ENCODE peak calls at places on chromosomes 7 and 10, in eight cellular contexts. One of them, this sample, is unnamed.

GRCh38 chr10:43238462-43238861 is 28.4 kb downstream of the RASGEF1A start:
- DNase-seq in CD8-positive, alpha-beta T cell: no peak
- DNase-seq in astrocyte: no peak
- DNase-seq in breast epithelium: no peak
- DNase-seq in MM.1S: no peak
- DNase-seq in hepatocyte: no peak
- DNase-seq in cardiac muscle cell: no peak
- DNase-seq in A549: no peak
- DNase-seq in this sample: no peak

GRCh38 chr10:23927926-23928325 is 281.0 kb upstream of the KIAA1217 start:
- DNase-seq in CD8-positive, alpha-beta T cell: no peak
- DNase-seq in astrocyte: no peak
- DNase-seq in breast epithelium: no peak
- DNase-seq in MM.1S: no peak
- DNase-seq in hepatocyte: no peak
- DNase-seq in cardiac muscle cell: no peak
- DNase-seq in A549: no peak
- DNase-seq in this sample: no peak

GRCh38 chr7:7970620-7971307 is 2.2 kb downstream of the GLCCI1 start:
- DNase-seq in CD8-positive, alpha-beta T cell: no peak
- DNase-seq in astrocyte: peak; percentile 18
- DNase-seq in breast epithelium: no peak
- DNase-seq in MM.1S: peak; percentile 28
- DNase-seq in hepatocyte: no peak
- DNase-seq in cardiac muscle cell: no peak
- DNase-seq in A549: no peak
- DNase-seq in this sample: no peak

GRCh38 chr10:65294329-65294728 is 1631.5 kb upstream of the LRRTM3 start:
- DNase-seq in CD8-positive, alpha-beta T cell: no peak
- DNase-seq in astrocyte: peak; percentile 20
- DNase-seq in breast epithelium: no peak
- DNase-seq in MM.1S: no peak
- DNase-seq in hepatocyte: peak; percentile 23
- DNase-seq in cardiac muscle cell: no peak
- DNase-seq in A549: no peak
- DNase-seq in this sample: no peak

GRCh38 chr7:16684935-16685334 is 39.0 kb downstream of the BZW2 start:
- DNase-seq in CD8-positive, alpha-beta T cell: no peak
- DNase-seq in astrocyte: no peak
- DNase-seq in breast epithelium: no peak
- DNase-seq in MM.1S: no peak
- DNase-seq in hepatocyte: no peak
- DNase-seq in cardiac muscle cell: no peak
- DNase-seq in A549: no peak
- DNase-seq in this sample: no peak

GRCh38 chr7:37448057-37448636 is 517 bp downstream of the ELMO1 start:
- DNase-seq in CD8-positive, alpha-beta T cell: no peak
- DNase-seq in astrocyte: no peak
- DNase-seq in breast epithelium: no peak
- DNase-seq in MM.1S: peak; percentile 26
- DNase-seq in hepatocyte: no peak
- DNase-seq in cardiac muscle cell: peak; percentile 55
- DNase-seq in A549: no peak
- DNase-seq in this sample: peak; percentile 11

GRCh38 chr10:100427374-100427773 is 35.4 kb upstream of the WNT8B start:
- DNase-seq in CD8-positive, alpha-beta T cell: no peak
- DNase-seq in astrocyte: no peak
- DNase-seq in breast epithelium: no peak
- DNase-seq in MM.1S: no peak
- DNase-seq in hepatocyte: no peak
- DNase-seq in cardiac muscle cell: no peak
- DNase-seq in A549: no peak
- DNase-seq in this sample: no peak

GRCh38 chr7:50202052-50202555 is 102.4 kb upstream of the IKZF1 start:
- DNase-seq in CD8-positive, alpha-beta T cell: no peak
- DNase-seq in astrocyte: no peak
- DNase-seq in breast epithelium: no peak
- DNase-seq in MM.1S: no peak
- DNase-seq in hepatocyte: no peak
- DNase-seq in cardiac muscle cell: no peak
- DNase-seq in A549: no peak
- DNase-seq in this sample: no peak

GRCh38 chr10:128062837-128063563 is 63.2 kb downstream of the MKI67 start:
- DNase-seq in CD8-positive, alpha-beta T cell: peak; percentile 42
- DNase-seq in astrocyte: no peak
- DNase-seq in breast epithelium: no peak
- DNase-seq in MM.1S: peak; percentile 67
- DNase-seq in hepatocyte: no peak
- DNase-seq in cardiac muscle cell: no peak
- DNase-seq in A549: no peak
- DNase-seq in this sample: no peak

GRCh38 chr7:152869041-152869676 is 109.6 kb downstream of the ACTR3B start:
- DNase-seq in CD8-positive, alpha-beta T cell: no peak
- DNase-seq in astrocyte: no peak
- DNase-seq in breast epithelium: no peak
- DNase-seq in MM.1S: no peak
- DNase-seq in hepatocyte: no peak
- DNase-seq in cardiac muscle cell: no peak
- DNase-seq in A549: no peak
- DNase-seq in this sample: no peak

GRCh38 chr7:2546776-2547586 is 8.3 kb downstream of the BRAT1 start:
- DNase-seq in CD8-positive, alpha-beta T cell: no peak
- DNase-seq in astrocyte: no peak
- DNase-seq in breast epithelium: no peak
- DNase-seq in MM.1S: no peak
- DNase-seq in hepatocyte: no peak
- DNase-seq in cardiac muscle cell: no peak
- DNase-seq in A549: no peak
- DNase-seq in this sample: no peak

DNA sequence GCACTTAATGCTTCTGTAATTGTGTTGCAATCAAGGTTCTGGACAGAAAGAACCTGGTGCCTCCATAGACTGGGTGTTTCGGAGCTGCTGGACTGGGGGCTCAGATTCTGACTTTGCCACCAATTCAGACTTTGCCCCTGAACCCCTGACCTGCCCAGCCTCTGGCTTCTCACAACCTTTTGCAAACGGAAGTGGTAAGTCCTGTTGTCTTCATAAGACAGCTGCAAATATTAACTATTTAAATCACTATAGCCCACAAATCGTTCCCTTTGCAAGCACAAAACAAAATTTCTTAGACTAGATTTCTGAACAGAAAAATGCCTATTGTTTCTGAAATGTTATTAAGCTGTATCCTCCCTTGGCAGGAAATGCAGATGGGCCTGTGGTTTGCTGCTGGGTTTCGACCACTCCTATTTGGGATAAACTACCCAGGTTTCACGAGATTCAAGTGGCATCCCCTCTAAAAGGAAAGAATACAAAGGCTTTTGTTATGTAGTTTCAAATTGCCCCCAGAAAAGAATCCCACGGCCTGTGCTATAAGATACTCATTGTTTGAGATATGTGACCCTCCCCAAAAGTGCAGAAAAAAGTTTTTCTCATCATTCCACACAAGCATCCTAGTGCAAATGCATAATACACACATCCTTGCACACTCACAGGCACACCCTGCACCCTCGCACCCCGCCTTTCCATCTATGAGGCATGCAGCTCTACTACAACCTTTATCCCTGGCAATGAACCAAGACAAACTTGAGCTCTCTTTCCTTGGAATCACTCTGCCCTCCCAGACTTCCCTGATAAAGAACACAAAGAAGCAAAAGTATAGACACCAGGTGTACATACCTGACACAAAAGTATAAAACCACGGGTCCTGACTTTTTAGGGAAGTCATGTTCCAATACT is 209.1 kb downstream of the PRPF18 start:
- DNase-seq in CD8-positive, alpha-beta T cell: no peak
- DNase-seq in astrocyte: no peak
- DNase-seq in breast epithelium: no peak
- DNase-seq in MM.1S: peak; percentile 79
- DNase-seq in hepatocyte: no peak
- DNase-seq in cardiac muscle cell: no peak
- DNase-seq in A549: no peak
- DNase-seq in this sample: no peak
- TF ChIP-seq CTCF in CD8-positive, alpha-beta T cell: no peak
- TF ChIP-seq CTCF in astrocyte: no peak
- TF ChIP-seq CTCF in breast epithelium: no peak
- TF ChIP-seq CTCF in MM.1S: no peak
- TF ChIP-seq CTCF in hepatocyte: no peak
- TF ChIP-seq CTCF in cardiac muscle cell: no peak
- TF ChIP-seq CTCF in A549: no peak
- TF ChIP-seq CTCF in this sample: no peak

GRCh38 chr10:29482591-29483421 is 152.0 kb downstream of the SVIL start:
- DNase-seq in CD8-positive, alpha-beta T cell: no peak
- DNase-seq in astrocyte: peak; percentile 73
- DNase-seq in breast epithelium: no peak
- DNase-seq in MM.1S: no peak
- DNase-seq in hepatocyte: no peak
- DNase-seq in cardiac muscle cell: no peak
- DNase-seq in A549: no peak
- DNase-seq in this sample: no peak
- H3K27ac ChIP-seq in CD8-positive, alpha-beta T cell: no peak overlapping the region
- H3K27ac ChIP-seq in astrocyte: peak overlapping the region; percentile 76
- H3K27ac ChIP-seq in breast epithelium: no peak overlapping the region
- H3K27ac ChIP-seq in MM.1S: no peak overlapping the region
- H3K27ac ChIP-seq in hepatocyte: peak overlapping the region; percentile 34
- H3K27ac ChIP-seq in cardiac muscle cell: peak overlapping the region; percentile 64
- H3K27ac ChIP-seq in A549: no peak overlapping the region
- H3K27ac ChIP-seq in this sample: no peak overlapping the region

GRCh38 chr7:4067476-4067760 is 614.7 kb upstream of the FOXK1 start:
- DNase-seq in CD8-positive, alpha-beta T cell: no peak
- DNase-seq in astrocyte: no peak
- DNase-seq in breast epithelium: no peak
- DNase-seq in MM.1S: no peak
- DNase-seq in hepatocyte: no peak
- DNase-seq in cardiac muscle cell: peak; percentile 9
- DNase-seq in A549: no peak
- DNase-seq in this sample: no peak
- H3K9me3 ChIP-seq in CD8-positive, alpha-beta T cell: no peaks in the 10 kb centered on the region
- H3K9me3 ChIP-seq in astrocyte: no peaks in the 10 kb centered on the region
- H3K9me3 ChIP-seq in breast epithelium: no peaks in the 10 kb centered on the region
- H3K9me3 ChIP-seq in MM.1S: no peaks in the 10 kb centered on the region
- H3K9me3 ChIP-seq in hepatocyte: no peaks in the 10 kb centered on the region
- H3K9me3 ChIP-seq in cardiac muscle cell: no peaks in the 10 kb centered on the region
- H3K9me3 ChIP-seq in A549: no peaks in the 10 kb centered on the region
- H3K9me3 ChIP-seq in this sample: no peaks in the 10 kb centered on the region

GRCh38 chr10:130255777-130256176 is 119.6 kb downstream of the GLRX3 start:
- DNase-seq in CD8-positive, alpha-beta T cell: no peak
- DNase-seq in astrocyte: no peak
- DNase-seq in breast epithelium: no peak
- DNase-seq in MM.1S: no peak
- DNase-seq in hepatocyte: no peak
- DNase-seq in cardiac muscle cell: no peak
- DNase-seq in A549: no peak
- DNase-seq in this sample: no peak

GRCh38 chr10:130257897-130258296 is 121.7 kb downstream of the GLRX3 start:
- DNase-seq in CD8-positive, alpha-beta T cell: no peak
- DNase-seq in astrocyte: no peak
- DNase-seq in breast epithelium: no peak
- DNase-seq in MM.1S: no peak
- DNase-seq in hepatocyte: no peak
- DNase-seq in cardiac muscle cell: no peak
- DNase-seq in A549: no peak
- DNase-seq in this sample: no peak

GRCh38 chr10:130250127-130250526 is 113.9 kb downstream of the GLRX3 start:
- DNase-seq in CD8-positive, alpha-beta T cell: no peak
- DNase-seq in astrocyte: no peak
- DNase-seq in breast epithelium: no peak
- DNase-seq in MM.1S: no peak
- DNase-seq in hepatocyte: no peak
- DNase-seq in cardiac muscle cell: no peak
- DNase-seq in A549: no peak
- DNase-seq in this sample: no peak

GRCh38 chr10:130251766-130252165 is 115.6 kb downstream of the GLRX3 start:
- DNase-seq in CD8-positive, alpha-beta T cell: no peak
- DNase-seq in astrocyte: no peak
- DNase-seq in breast epithelium: no peak
- DNase-seq in MM.1S: no peak
- DNase-seq in hepatocyte: no peak
- DNase-seq in cardiac muscle cell: no peak
- DNase-seq in A549: no peak
- DNase-seq in this sample: no peak

GRCh38 chr10:130254168-130255061 is 118.2 kb downstream of the GLRX3 start:
- DNase-seq in CD8-positive, alpha-beta T cell: no peak
- DNase-seq in astrocyte: no peak
- DNase-seq in breast epithelium: no peak
- DNase-seq in MM.1S: no peak
- DNase-seq in hepatocyte: no peak
- DNase-seq in cardiac muscle cell: no peak
- DNase-seq in A549: no peak
- DNase-seq in this sample: no peak
- TF ChIP-seq CTCF in CD8-positive, alpha-beta T cell: no peak
- TF ChIP-seq CTCF in astrocyte: no peak
- TF ChIP-seq CTCF in breast epithelium: no peak
- TF ChIP-seq CTCF in MM.1S: no peak
- TF ChIP-seq CTCF in hepatocyte: no peak
- TF ChIP-seq CTCF in cardiac muscle cell: no peak
- TF ChIP-seq CTCF in A549: no peak
- TF ChIP-seq CTCF in this sample: no peak

This sample was measured in pancreas.